ENCODE peak calls at places on chromosomes 1 and 21, in seven cellular contexts. One of them, this sample, is unnamed.

GRCh38 chr1:6447818-6448748 is 17.9 kb downstream of the TNFRSF25 start:
- DNase-seq in DND-41: no peak
- DNase-seq in NCI-H524: peak
- DNase-seq in activated T-cell treated with anti-CD3 and anti-CD28 coated beads for 24 hours: no peak
- DNase-seq in progenitor cell of endocrine pancreas: peak
- DNase-seq in AG10803: no peak
- DNase-seq in head of caudate nucleus: no peak
- DNase-seq in this sample: no peak

GRCh38 chr1:208357663-208358507 is 113.7 kb upstream of the PLXNA2 start:
- DNase-seq in DND-41: no peak
- DNase-seq in NCI-H524: no peak
- DNase-seq in activated T-cell treated with anti-CD3 and anti-CD28 coated beads for 24 hours: no peak
- DNase-seq in progenitor cell of endocrine pancreas: no peak
- DNase-seq in AG10803: no peak
- DNase-seq in head of caudate nucleus: no peak
- DNase-seq in this sample: no peak

GRCh38 chr1:245153645-245154428 is 948 bp upstream of the KIF26B start:
- DNase-seq in DND-41: no peak
- DNase-seq in NCI-H524: peak
- DNase-seq in activated T-cell treated with anti-CD3 and anti-CD28 coated beads for 24 hours: no peak
- DNase-seq in progenitor cell of endocrine pancreas: peak
- DNase-seq in AG10803: no peak
- DNase-seq in head of caudate nucleus: no peak
- DNase-seq in this sample: no peak

GRCh38 chr1:29603622-29604021 is 367.3 kb downstream of the PTPRU start:
- DNase-seq in DND-41: no peak
- DNase-seq in NCI-H524: no peak
- DNase-seq in activated T-cell treated with anti-CD3 and anti-CD28 coated beads for 24 hours: no peak
- DNase-seq in progenitor cell of endocrine pancreas: no peak
- DNase-seq in AG10803: no peak
- DNase-seq in head of caudate nucleus: no peak
- DNase-seq in this sample: no peak

GRCh38 chr1:48471103-48471502 is 901 bp downstream of the SPATA6 start:
- DNase-seq in DND-41: no peak
- DNase-seq in NCI-H524: no peak
- DNase-seq in activated T-cell treated with anti-CD3 and anti-CD28 coated beads for 24 hours: no peak
- DNase-seq in progenitor cell of endocrine pancreas: no peak
- DNase-seq in AG10803: no peak
- DNase-seq in head of caudate nucleus: peak
- DNase-seq in this sample: no peak

GRCh38 chr1:234932506-234932905 is 196.1 kb downstream of the TOMM20 start:
- DNase-seq in DND-41: no peak
- DNase-seq in NCI-H524: no peak
- DNase-seq in activated T-cell treated with anti-CD3 and anti-CD28 coated beads for 24 hours: no peak
- DNase-seq in progenitor cell of endocrine pancreas: no peak
- DNase-seq in AG10803: no peak
- DNase-seq in head of caudate nucleus: no peak
- DNase-seq in this sample: no peak

GRCh38 chr1:41838266-41838665 is 80.5 kb downstream of the HIVEP3 start:
- DNase-seq in DND-41: no peak
- DNase-seq in NCI-H524: no peak
- DNase-seq in activated T-cell treated with anti-CD3 and anti-CD28 coated beads for 24 hours: no peak
- DNase-seq in progenitor cell of endocrine pancreas: no peak
- DNase-seq in AG10803: no peak
- DNase-seq in head of caudate nucleus: no peak
- DNase-seq in this sample: no peak

GRCh38 chr21:41217656-41218380 is 49.9 kb downstream of the BACE2 start:
- DNase-seq in DND-41: no peak
- DNase-seq in NCI-H524: no peak
- DNase-seq in activated T-cell treated with anti-CD3 and anti-CD28 coated beads for 24 hours: no peak
- DNase-seq in progenitor cell of endocrine pancreas: no peak
- DNase-seq in AG10803: no peak
- DNase-seq in head of caudate nucleus: no peak
- DNase-seq in this sample: no peak

GRCh38 chr1:90711696-90712095 is 5.4 kb downstream of the BARHL2 start:
- DNase-seq in DND-41: no peak
- DNase-seq in NCI-H524: no peak
- DNase-seq in activated T-cell treated with anti-CD3 and anti-CD28 coated beads for 24 hours: no peak
- DNase-seq in progenitor cell of endocrine pancreas: no peak
- DNase-seq in AG10803: no peak
- DNase-seq in head of caudate nucleus: no peak
- DNase-seq in this sample: no peak

GRCh38 chr1:27887215-27888035 is 15.1 kb downstream of the THEMIS2 start:
- DNase-seq in DND-41: peak
- DNase-seq in NCI-H524: no peak
- DNase-seq in activated T-cell treated with anti-CD3 and anti-CD28 coated beads for 24 hours: no peak
- DNase-seq in progenitor cell of endocrine pancreas: no peak
- DNase-seq in AG10803: no peak
- DNase-seq in head of caudate nucleus: no peak
- DNase-seq in this sample: no peak

GRCh38 chr1:11414921-11415538 is 63.9 kb upstream of the DISP3 start:
- DNase-seq in DND-41: no peak
- DNase-seq in NCI-H524: peak
- DNase-seq in activated T-cell treated with anti-CD3 and anti-CD28 coated beads for 24 hours: no peak
- DNase-seq in progenitor cell of endocrine pancreas: no peak
- DNase-seq in AG10803: no peak
- DNase-seq in head of caudate nucleus: peak
- DNase-seq in this sample: no peak

GRCh38 chr1:99490031-99490430 is 155.9 kb upstream of the PALMD start:
- DNase-seq in DND-41: no peak
- DNase-seq in NCI-H524: no peak
- DNase-seq in activated T-cell treated with anti-CD3 and anti-CD28 coated beads for 24 hours: no peak
- DNase-seq in progenitor cell of endocrine pancreas: no peak
- DNase-seq in AG10803: no peak
- DNase-seq in head of caudate nucleus: no peak
- DNase-seq in this sample: no peak

GRCh38 chr1:31788825-31789256 is 24.7 kb upstream of the ADGRB2 start:
- DNase-seq in DND-41: no peak
- DNase-seq in NCI-H524: peak
- DNase-seq in activated T-cell treated with anti-CD3 and anti-CD28 coated beads for 24 hours: peak
- DNase-seq in progenitor cell of endocrine pancreas: no peak
- DNase-seq in AG10803: peak
- DNase-seq in head of caudate nucleus: no peak
- DNase-seq in this sample: no peak

GRCh38 chr1:32848354-32849063 is 22.2 kb downstream of the FNDC5 start:
- DNase-seq in DND-41: no peak
- DNase-seq in NCI-H524: no peak
- DNase-seq in activated T-cell treated with anti-CD3 and anti-CD28 coated beads for 24 hours: no peak
- DNase-seq in progenitor cell of endocrine pancreas: no peak
- DNase-seq in AG10803: no peak
- DNase-seq in head of caudate nucleus: no peak
- DNase-seq in this sample: no peak

GRCh38 chr1:108708726-108709660 is 3.7 kb upstream of the FNDC7 start:
- DNase-seq in DND-41: peak
- DNase-seq in NCI-H524: peak
- DNase-seq in activated T-cell treated with anti-CD3 and anti-CD28 coated beads for 24 hours: peak
- DNase-seq in progenitor cell of endocrine pancreas: no peak
- DNase-seq in AG10803: no peak
- DNase-seq in head of caudate nucleus: no peak
- DNase-seq in this sample: no peak

GRCh38 chr1:165907256-165907857 is 79.9 kb downstream of the UCK2 start:
- DNase-seq in DND-41: no peak
- DNase-seq in NCI-H524: no peak
- DNase-seq in activated T-cell treated with anti-CD3 and anti-CD28 coated beads for 24 hours: no peak
- DNase-seq in progenitor cell of endocrine pancreas: no peak
- DNase-seq in AG10803: no peak
- DNase-seq in head of caudate nucleus: no peak
- DNase-seq in this sample: no peak

GRCh38 chr21:35026617-35027557 is 22.2 kb downstream of the RUNX1 start:
- DNase-seq in DND-41: peak
- DNase-seq in NCI-H524: no peak
- DNase-seq in activated T-cell treated with anti-CD3 and anti-CD28 coated beads for 24 hours: peak
- DNase-seq in progenitor cell of endocrine pancreas: no peak
- DNase-seq in AG10803: peak
- DNase-seq in head of caudate nucleus: no peak
- DNase-seq in this sample: peak

GRCh38 chr1:6359568-6360496 is 33.7 kb downstream of the ACOT7 start:
- DNase-seq in DND-41: peak
- DNase-seq in NCI-H524: no peak
- DNase-seq in activated T-cell treated with anti-CD3 and anti-CD28 coated beads for 24 hours: peak
- DNase-seq in progenitor cell of endocrine pancreas: no peak
- DNase-seq in AG10803: peak
- DNase-seq in head of caudate nucleus: no peak
- DNase-seq in this sample: no peak

This sample was measured in NCI-H2107.